ENCODE peak calls at places on chromosome 1, in ten cellular contexts. G, D, P, Y, T, B, R, K, A and J are unnamed samples.

GRCh38 chr1:199550384-199551067 is 477.0 kb upstream of the NR5A2 start:
- DNase-seq in K (no peak), R (peak; percentile 23), A (no peak), Y (no peak), G (no peak), T (no peak), D (no peak), P (no peak), B (no peak), J (no peak)

GRCh38 chr1:214637722-214638473 is 34.9 kb downstream of the CENPF start:
- DNase-seq in R (peak; percentile 64), Y (peak; percentile 34), A (peak; percentile 29), T (no peak), K (no peak), G (no peak), P (no peak), B (peak; percentile 69), D (no peak), J (no peak)

GRCh38 chr1:111213412-111213811 is 13.0 kb upstream of the DENND2D start:
- DNase-seq in K (no peak), Y (no peak), P (no peak), A (no peak), D (no peak), B (no peak), R (no peak), T (no peak), G (no peak), J (no peak)

GRCh38 chr1:46492269-46492853 is 2.7 kb downstream of the DMBX1 start:
- DNase-seq in G (no peak), Y (no peak), R (no peak), A (no peak), B (no peak), P (no peak), D (no peak), T (no peak), K (no peak), J (peak; percentile 28)

GRCh38 chr1:197017558-197018146 is 40.3 kb downstream of the CFHR5 start:
- DNase-seq in G (no peak), B (no peak), R (peak; percentile 37), K (no peak), D (no peak), P (no peak), A (no peak), T (no peak), Y (no peak), J (no peak)

GRCh38 chr1:150564051-150564991 is 15.1 kb downstream of the MCL1 start:
- DNase-seq in T (peak; percentile 68), K (peak; percentile 71), R (no peak), G (no peak), B (no peak), D (no peak), Y (no peak), P (no peak), A (no peak), J (peak; percentile 72)

GRCh38 chr1:238491265-238491664 is 600.5 kb upstream of the ZP4 start:
- DNase-seq in P (no peak), Y (no peak), G (no peak), T (no peak), R (no peak), A (no peak), K (no peak), B (no peak), D (no peak), J (no peak)

GRCh38 chr1:177444997-177445746 is 274.4 kb downstream of the BRINP2 start:
- DNase-seq in Y (no peak), D (no peak), G (no peak), A (no peak), R (no peak), B (no peak), K (no peak), P (no peak), T (no peak), J (no peak)

GRCh38 chr1:170669036-170669435 is 5.1 kb downstream of the PRRX1 start:
- DNase-seq in R (no peak), A (no peak), G (no peak), B (peak; percentile 32), Y (no peak), T (no peak), K (no peak), D (no peak), P (no peak), J (no peak)

GRCh38 chr1:179831852-179832699 is 45.5 kb downstream of the TOR1AIP2 start:
- DNase-seq in T (no peak), Y (no peak), D (no peak), B (no peak), R (no peak), P (no peak), G (no peak), K (no peak), A (no peak), J (peak; percentile 53)

GRCh38 chr1:84103197-84103992 is 40.7 kb upstream of the PRKACB start:
- DNase-seq in T (peak; percentile 77), K (no peak), G (peak; percentile 92), P (no peak), A (peak; percentile 81), D (no peak), R (peak; percentile 77), B (peak; percentile 56), Y (peak; percentile 51), J (no peak)

GRCh38 chr1:8965121-8965820 is 19.6 kb downstream of the CA6 start:
- DNase-seq in D (no peak), K (no peak), Y (no peak), P (no peak), R (no peak), B (no peak), G (no peak), T (no peak), A (no peak), J (no peak)

GRCh38 chr1:82704966-82705365 is 904.2 kb downstream of the ADGRL2 start:
- DNase-seq in T (no peak), R (no peak), P (no peak), Y (no peak), D (no peak), G (no peak), A (no peak), K (no peak), B (no peak), J (no peak)

GRCh38 chr1:162349635-162350330 is 26.9 kb downstream of the SPATA46 start:
- DNase-seq in R (peak; percentile 95), D (no peak), P (no peak), B (no peak), A (peak; percentile 39), G (peak; percentile 66), T (no peak), K (no peak), Y (peak; percentile 35), J (no peak)
- TF ChIP-seq POLR2AphosphoS5 in R (peak; percentile 56), D (no peak), P (no peak), B (no peak), A (no peak), G (peak; percentile 48), T (no peak), K (no peak), Y (no peak), J (no peak)

DNA sequence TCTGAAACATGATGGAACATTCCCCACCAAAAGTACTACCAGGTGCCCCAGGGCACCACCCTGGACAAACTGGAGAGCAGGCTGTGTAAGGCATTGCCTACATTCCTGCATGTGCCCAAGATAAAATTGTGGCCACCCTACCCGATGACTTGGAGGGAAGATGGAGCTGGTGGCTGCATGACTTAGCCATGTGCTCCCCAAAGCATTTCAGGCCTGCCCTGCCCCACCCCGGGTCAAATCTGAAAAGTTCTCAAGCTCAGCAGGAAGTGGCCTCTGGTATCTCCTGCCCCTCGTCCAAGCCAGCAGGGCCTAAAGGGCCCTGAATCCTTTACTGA is 8.5 kb downstream of the CD2 start:
- DNase-seq in Y (no peak), B (no peak), P (no peak), G (no peak), A (peak; percentile 33), T (no peak), R (no peak), K (no peak), D (no peak), J (peak; percentile 42)
- H3K27ac ChIP-seq in Y (no peak overlapping the region), B (no peak overlapping the region), P (no peak overlapping the region), G (no peak overlapping the region), A (peak overlapping the region; percentile 14), T (no peak overlapping the region), R (no peak overlapping the region), K (no peak overlapping the region), D (peak overlapping the region; percentile 15), J (peak overlapping the region; percentile 41)

DNA sequence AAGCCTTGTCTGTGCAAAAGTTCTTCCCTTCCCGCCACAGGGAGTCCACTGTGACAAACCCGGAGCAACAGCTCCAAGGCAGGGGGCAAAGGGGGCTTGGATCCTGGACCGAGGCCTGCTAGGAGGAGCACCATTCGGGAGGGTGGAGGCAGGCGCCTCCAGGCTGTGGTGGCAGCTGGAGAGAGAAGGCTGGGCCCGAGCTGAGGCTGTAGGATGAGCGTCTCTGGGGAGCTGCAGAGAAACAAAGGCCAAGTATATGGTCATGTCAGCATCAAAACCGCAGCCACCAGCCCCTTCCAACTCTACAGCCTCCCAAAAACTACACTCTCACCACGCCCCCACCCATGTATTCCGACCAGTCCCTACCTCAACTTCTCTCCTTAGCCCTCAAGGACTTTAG is 579 bp downstream of the SH3BP5L start:
- DNase-seq in P (no peak), Y (no peak), R (no peak), B (no peak), K (peak; percentile 77), A (peak; percentile 37), D (no peak), G (no peak), T (no peak), J (peak; percentile 87)
- H3K4me1 ChIP-seq in P (no peaks in the 10 kb centered on the region), Y (peaks cover 41% of the 10 kb centered on the region), R (peaks cover 47% of the 10 kb centered on the region), B (peaks cover 10% of the 10 kb centered on the region), K (peaks cover 51% of the 10 kb centered on the region), A (peaks cover 27% of the 10 kb centered on the region), D (peaks cover 53% of the 10 kb centered on the region), G (peaks cover 15% of the 10 kb centered on the region), T (peaks cover 59% of the 10 kb centered on the region), J (peaks cover 69% of the 10 kb centered on the region)

GRCh38 chr1:13540871-13541270 is 27.1 kb upstream of the LRRC38 start:
- DNase-seq in B (no peak), P (no peak), G (no peak), T (peak; percentile 83), D (no peak), K (no peak), A (no peak), R (no peak), Y (no peak), J (no peak)
- TF ChIP-seq POLR2AphosphoS5 in B (no peak), P (no peak), G (no peak), T (peak; percentile 84), D (no peak), K (no peak), A (no peak), R (no peak), Y (no peak), J (no peak)